ENCODE peak calls at places on chromosomes 16 and 17, in seven cellular contexts. One of them, this sample, is unnamed.

GRCh38 chr17:45427181-45427835 is 5.4 kb downstream of the ARHGAP27 start:
- DNase-seq in mucosa of descending colon: peak; percentile 44
- DNase-seq in midbrain: no peak
- DNase-seq in C1 segment of cervical spinal cord: no peak
- DNase-seq in bronchial epithelial cell: no peak
- DNase-seq in T-helper 17 cell: no peak
- DNase-seq in NCI-H1930: no peak
- DNase-seq in this sample: no peak

GRCh38 chr17:33292184-33292980 is 713 bp downstream of the ASIC2 start:
- DNase-seq in bronchial epithelial cell: no peak
- DNase-seq in NCI-H1930: no peak
- DNase-seq in mucosa of descending colon: peak; percentile 45
- DNase-seq in C1 segment of cervical spinal cord: peak; percentile 36
- DNase-seq in T-helper 17 cell: no peak
- DNase-seq in midbrain: no peak
- DNase-seq in this sample: no peak

GRCh38 chr16:11781773-11782172 is 15.3 kb downstream of the ZC3H7A start:
- DNase-seq in midbrain: peak; percentile 65
- DNase-seq in C1 segment of cervical spinal cord: peak; percentile 3
- DNase-seq in bronchial epithelial cell: peak; percentile 92
- DNase-seq in NCI-H1930: no peak
- DNase-seq in mucosa of descending colon: no peak
- DNase-seq in T-helper 17 cell: no peak
- DNase-seq in this sample: no peak

GRCh38 chr17:15281909-15282308 is 16.8 kb upstream of the PMP22 start:
- DNase-seq in bronchial epithelial cell: no peak
- DNase-seq in NCI-H1930: no peak
- DNase-seq in C1 segment of cervical spinal cord: no peak
- DNase-seq in midbrain: no peak
- DNase-seq in mucosa of descending colon: no peak
- DNase-seq in T-helper 17 cell: no peak
- DNase-seq in this sample: no peak

GRCh38 chr16:50301626-50302471 is 35.5 kb downstream of the ADCY7 start:
- DNase-seq in bronchial epithelial cell: peak; percentile 56
- DNase-seq in mucosa of descending colon: peak; percentile 51
- DNase-seq in C1 segment of cervical spinal cord: no peak
- DNase-seq in T-helper 17 cell: no peak
- DNase-seq in NCI-H1930: no peak
- DNase-seq in midbrain: no peak
- DNase-seq in this sample: no peak

GRCh38 chr16:29825145-29826044 is 5.1 kb downstream of the MVP start:
- DNase-seq in midbrain: no peak
- DNase-seq in bronchial epithelial cell: peak; percentile 27
- DNase-seq in mucosa of descending colon: peak; percentile 73
- DNase-seq in T-helper 17 cell: no peak
- DNase-seq in C1 segment of cervical spinal cord: peak; percentile 99
- DNase-seq in NCI-H1930: no peak
- DNase-seq in this sample: peak; percentile 57

GRCh38 chr16:56068816-56069215 is 122.5 kb upstream of the GNAO1 start:
- DNase-seq in bronchial epithelial cell: peak; percentile 69
- DNase-seq in mucosa of descending colon: no peak
- DNase-seq in midbrain: no peak
- DNase-seq in NCI-H1930: no peak
- DNase-seq in C1 segment of cervical spinal cord: no peak
- DNase-seq in T-helper 17 cell: no peak
- DNase-seq in this sample: no peak

GRCh38 chr17:19387921-19388521 is 1.0 kb upstream of the MFAP4 start:
- DNase-seq in T-helper 17 cell: no peak
- DNase-seq in bronchial epithelial cell: peak; percentile 23
- DNase-seq in mucosa of descending colon: no peak
- DNase-seq in C1 segment of cervical spinal cord: peak; percentile 30
- DNase-seq in NCI-H1930: no peak
- DNase-seq in midbrain: no peak
- DNase-seq in this sample: no peak

GRCh38 chr16:87422106-87422505 is 30.0 kb downstream of the MAP1LC3B start:
- DNase-seq in C1 segment of cervical spinal cord: no peak
- DNase-seq in bronchial epithelial cell: no peak
- DNase-seq in T-helper 17 cell: no peak
- DNase-seq in mucosa of descending colon: no peak
- DNase-seq in NCI-H1930: no peak
- DNase-seq in midbrain: no peak
- DNase-seq in this sample: no peak

GRCh38 chr17:38724337-38724988 is 5.7 kb upstream of the CISD3 start:
- DNase-seq in midbrain: peak; percentile 88
- DNase-seq in C1 segment of cervical spinal cord: no peak
- DNase-seq in mucosa of descending colon: no peak
- DNase-seq in bronchial epithelial cell: no peak
- DNase-seq in T-helper 17 cell: no peak
- DNase-seq in NCI-H1930: no peak
- DNase-seq in this sample: no peak